ENCODE peak calls at places on chromosomes 4 and X, in five cellular contexts. M is GM12878, P is HepG2, Y is NT2/D1, F is H1. E is an unnamed sample.

GRCh38 chr4:74805601-74806000 is 11.3 kb upstream of the BTC start:
- DNase-seq in P (peak), F (no peak), M (no peak), Y (no peak), E (no peak)

GRCh38 chr4:140790765-140791164 is 34.6 kb upstream of the TBC1D9 start:
- DNase-seq in P (no peak), M (peak), F (no peak), Y (no peak), E (no peak)

GRCh38 chrX:15848576-15848975 is 6.0 kb downstream of the AP1S2 start:
- DNase-seq in M (no peak), Y (no peak), P (no peak), F (no peak), E (no peak)

GRCh38 chrX:2698604-2699003 is 7.5 kb downstream of the CD99 start:
- DNase-seq in M (no peak), Y (no peak), P (no peak), F (no peak), E (no peak)

GRCh38 chrX:43560247-43560946 is 95.7 kb upstream of the MAOA start:
- DNase-seq in Y (no peak), F (no peak), P (no peak), M (no peak), E (no peak)

GRCh38 chr4:187903700-187904099 is 91.9 kb upstream of the ZFP42 start:
- DNase-seq in Y (no peak), F (no peak), P (no peak), M (no peak), E (no peak)

GRCh38 chr4:152849350-152849749 is 69.6 kb downstream of the ARFIP1 start:
- DNase-seq in M (no peak), P (no peak), F (no peak), Y (no peak), E (no peak)

GRCh38 chr4:18025263-18025662 is 3.7 kb upstream of the LCORL start:
- DNase-seq in F (no peak), M (no peak), P (no peak), Y (no peak), E (no peak)

GRCh38 chrX:139967300-139967699 is 2.0 kb upstream of the CXorf66 start:
- DNase-seq in Y (no peak), P (peak), M (no peak), F (no peak), E (peak)

DNA sequence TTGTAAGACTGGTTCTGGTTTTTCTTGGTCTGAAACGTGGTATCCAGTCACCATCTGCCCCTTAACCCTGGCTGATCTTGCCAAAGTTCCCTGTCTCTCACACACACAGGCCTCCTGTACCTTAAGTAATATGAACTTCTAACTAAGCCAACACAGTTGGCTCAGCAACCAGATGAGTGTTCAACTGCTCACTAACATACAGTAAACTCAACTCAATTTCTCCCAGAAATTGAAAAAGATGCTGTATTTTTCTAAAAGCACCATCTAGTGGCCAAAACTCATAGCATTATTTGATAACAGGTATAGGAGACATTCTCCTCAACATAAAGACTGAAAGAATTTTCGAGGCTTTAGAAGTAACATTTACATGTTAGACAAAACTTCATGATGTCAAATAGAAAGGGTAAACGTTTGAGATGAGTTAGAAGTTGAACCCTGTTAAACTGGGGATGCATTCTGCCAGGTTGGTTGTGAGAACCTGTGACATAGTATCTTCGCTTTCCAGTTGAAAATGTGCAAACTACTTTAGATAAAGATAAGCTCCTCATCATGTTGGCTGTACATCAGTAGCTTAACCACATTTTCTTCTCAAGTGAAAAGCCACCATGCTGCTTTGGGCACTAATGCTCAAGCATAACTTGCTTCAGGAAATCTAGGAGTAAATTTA is 31.2 kb downstream of the CCNI start:
- DNase-seq in Y (no peak), M (peak), P (peak), F (no peak), E (peak)
- TF ChIP-seq SUZ12 in Y (no peak), M (no peak), P (no peak), F (no peak), E (no peak)

DNA sequence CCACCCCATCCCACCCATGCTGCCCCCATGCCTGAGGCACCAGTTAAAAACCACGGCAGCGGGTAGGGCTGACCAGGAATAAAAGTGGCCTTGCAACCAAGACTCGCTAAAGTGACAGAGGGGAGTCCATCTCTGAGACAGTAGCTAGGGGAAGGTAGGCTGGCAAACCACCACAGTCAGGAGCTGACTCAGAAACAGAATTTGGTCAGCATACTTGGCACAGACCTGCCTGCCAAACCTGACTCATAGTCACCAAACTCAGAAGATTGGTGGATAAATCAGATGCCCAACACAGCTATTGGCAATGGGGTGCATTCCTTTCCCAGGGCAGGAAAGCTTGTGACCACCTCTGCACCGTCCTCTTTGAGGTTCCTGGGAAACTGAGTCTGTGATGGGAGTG is 193.8 kb downstream of the BCOR start:
- DNase-seq in M (no peak), Y (no peak), P (no peak), F (no peak), E (no peak)
- TF ChIP-seq SUZ12 in M (no peak), Y (no peak), P (no peak), F (no peak), E (no peak)

GRCh38 chr4:184506527-184507121 is 32.3 kb upstream of the IRF2 start:
- DNase-seq in F (no peak), Y (no peak), P (peak), M (peak), E (peak)

GRCh38 chr4:184504385-184504784 is 30.0 kb upstream of the IRF2 start:
- DNase-seq in P (no peak), M (no peak), Y (no peak), F (no peak), E (no peak)

GRCh38 chr4:184498598-184498997 is 24.2 kb upstream of the IRF2 start:
- DNase-seq in M (no peak), F (no peak), Y (no peak), P (no peak), E (no peak)

GRCh38 chr4:184503869-184504300 is 29.5 kb upstream of the IRF2 start:
- DNase-seq in Y (no peak), M (no peak), F (no peak), P (no peak), E (no peak)
- TF ChIP-seq SUZ12 in Y (no peak), M (no peak), F (no peak), P (no peak), E (no peak)

GRCh38 chrX:69616520-69617203 is 749 bp downstream of the EDA start:
- DNase-seq in Y (no peak), P (peak), F (no peak), M (no peak), E (peak)
- TF ChIP-seq SUZ12 in Y (no peak), P (no peak), F (no peak), M (no peak), E (no peak)

DNA sequence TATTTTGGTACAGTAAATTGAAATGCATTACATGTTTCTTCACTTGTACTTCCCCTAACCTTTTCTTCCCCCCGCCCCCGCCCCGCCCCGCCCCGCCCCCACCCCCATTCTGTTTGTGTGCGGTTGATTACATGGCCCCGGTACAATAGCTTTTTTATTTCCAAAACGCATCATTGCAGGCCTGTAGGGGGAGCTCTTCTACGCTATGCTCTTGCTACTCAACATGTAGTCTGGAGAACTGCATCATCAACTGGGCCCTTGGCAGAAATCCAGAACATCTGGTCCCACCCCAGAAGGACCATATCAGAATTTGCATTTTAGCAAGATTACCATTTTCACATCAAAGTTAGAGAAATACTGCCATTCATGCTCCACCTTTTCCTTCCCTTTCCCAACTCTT is 333.3 kb upstream of the DDX53 start:
- DNase-seq in M (no peak), F (peak), Y (peak), P (peak), E (peak)
- TF ChIP-seq SUZ12 in M (no peak), F (no peak), Y (no peak), P (no peak), E (no peak)

GRCh38 chr4:128228778-128229457 is 58.7 kb downstream of the PGRMC2 start:
- DNase-seq in P (no peak), F (no peak), M (no peak), Y (no peak), E (no peak)

GRCh38 chr4:128225148-128225547 is 62.5 kb downstream of the PGRMC2 start:
- DNase-seq in P (no peak), M (no peak), Y (no peak), F (no peak), E (no peak)

GRCh38 chr4:128228021-128228571 is 59.5 kb downstream of the PGRMC2 start:
- DNase-seq in P (no peak), Y (no peak), F (no peak), M (no peak), E (no peak)

GRCh38 chr4:128232719-128233118 is 54.9 kb downstream of the PGRMC2 start:
- DNase-seq in M (no peak), P (no peak), F (no peak), Y (no peak), E (no peak)

DNA sequence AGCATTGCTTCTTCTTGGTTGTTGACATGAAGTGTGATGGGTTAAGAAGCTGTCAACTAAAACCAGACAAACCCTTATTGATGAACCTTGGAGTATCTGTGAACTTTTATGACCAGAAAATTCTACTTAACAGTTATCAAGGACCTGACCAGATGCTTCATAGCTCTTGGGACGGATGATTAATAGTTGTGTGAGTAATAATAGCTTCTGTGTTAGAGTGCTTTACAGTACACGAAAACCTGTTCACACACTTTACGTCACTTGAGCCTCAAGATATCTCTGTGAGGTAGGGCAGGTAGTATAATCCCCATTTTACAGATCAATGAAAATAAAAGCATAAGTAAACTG is 58.2 kb downstream of the PGRMC2 start:
- DNase-seq in Y (no peak), P (no peak), F (no peak), M (no peak), E (no peak)
- TF ChIP-seq SUZ12 in Y (no peak), P (no peak), F (no peak), M (no peak), E (no peak)

E was measured in HEK293T.